ENCODE peak calls at places on chromosome 21, in eight cellular contexts. One of them, this sample, is unnamed.

GRCh38 chr21:32412162-32412997 is at the start of gene EVA1C:
- DNase-seq in stimulated activated CD8-positive, alpha-beta memory T cell treated with anti-CD3 and anti-CD28 coated beads, Interleukin-2, amount 100 ng/mL, for 1 hour: peak
- DNase-seq in NCI-H69: peak
- DNase-seq in stimulated activated CD4-positive, alpha-beta T cell treated with anti-CD3 and anti-CD28 coated beads, Interleukin-12 subunit alpha, Interleukin-12 subunit beta, amount 100 ng/mL, for 4 hours: peak
- DNase-seq in ecto neural progenitor cell: peak
- DNase-seq in right atrium auricular region: no peak
- DNase-seq in foreskin fibroblast: peak
- DNase-seq in stomach: peak
- DNase-seq in this sample: no peak

GRCh38 chr21:21111309-21111920 is 113.2 kb downstream of the NCAM2 start:
- DNase-seq in stimulated activated CD8-positive, alpha-beta memory T cell treated with anti-CD3 and anti-CD28 coated beads, Interleukin-2, amount 100 ng/mL, for 1 hour: no peak
- DNase-seq in NCI-H69: no peak
- DNase-seq in stimulated activated CD4-positive, alpha-beta T cell treated with anti-CD3 and anti-CD28 coated beads, Interleukin-12 subunit alpha, Interleukin-12 subunit beta, amount 100 ng/mL, for 4 hours: no peak
- DNase-seq in ecto neural progenitor cell: no peak
- DNase-seq in right atrium auricular region: no peak
- DNase-seq in foreskin fibroblast: no peak
- DNase-seq in stomach: no peak
- DNase-seq in this sample: no peak

GRCh38 chr21:29647353-29647781 is 292.4 kb downstream of the GRIK1 start:
- DNase-seq in stimulated activated CD8-positive, alpha-beta memory T cell treated with anti-CD3 and anti-CD28 coated beads, Interleukin-2, amount 100 ng/mL, for 1 hour: no peak
- DNase-seq in NCI-H69: no peak
- DNase-seq in stimulated activated CD4-positive, alpha-beta T cell treated with anti-CD3 and anti-CD28 coated beads, Interleukin-12 subunit alpha, Interleukin-12 subunit beta, amount 100 ng/mL, for 4 hours: no peak
- DNase-seq in ecto neural progenitor cell: no peak
- DNase-seq in right atrium auricular region: no peak
- DNase-seq in foreskin fibroblast: no peak
- DNase-seq in stomach: no peak
- DNase-seq in this sample: no peak

GRCh38 chr21:16070207-16070651 is 340.4 kb downstream of the USP25 start:
- DNase-seq in stimulated activated CD8-positive, alpha-beta memory T cell treated with anti-CD3 and anti-CD28 coated beads, Interleukin-2, amount 100 ng/mL, for 1 hour: no peak
- DNase-seq in NCI-H69: peak
- DNase-seq in stimulated activated CD4-positive, alpha-beta T cell treated with anti-CD3 and anti-CD28 coated beads, Interleukin-12 subunit alpha, Interleukin-12 subunit beta, amount 100 ng/mL, for 4 hours: no peak
- DNase-seq in ecto neural progenitor cell: no peak
- DNase-seq in right atrium auricular region: no peak
- DNase-seq in foreskin fibroblast: peak
- DNase-seq in stomach: no peak
- DNase-seq in this sample: no peak

GRCh38 chr21:46060596-46061061 is 37.3 kb upstream of the COL6A2 start:
- DNase-seq in stimulated activated CD8-positive, alpha-beta memory T cell treated with anti-CD3 and anti-CD28 coated beads, Interleukin-2, amount 100 ng/mL, for 1 hour: peak
- DNase-seq in NCI-H69: no peak
- DNase-seq in stimulated activated CD4-positive, alpha-beta T cell treated with anti-CD3 and anti-CD28 coated beads, Interleukin-12 subunit alpha, Interleukin-12 subunit beta, amount 100 ng/mL, for 4 hours: no peak
- DNase-seq in ecto neural progenitor cell: no peak
- DNase-seq in right atrium auricular region: peak
- DNase-seq in foreskin fibroblast: peak
- DNase-seq in stomach: peak
- DNase-seq in this sample: no peak

GRCh38 chr21:25953659-25954058 is 216.9 kb downstream of the APP start:
- DNase-seq in stimulated activated CD8-positive, alpha-beta memory T cell treated with anti-CD3 and anti-CD28 coated beads, Interleukin-2, amount 100 ng/mL, for 1 hour: no peak
- DNase-seq in NCI-H69: no peak
- DNase-seq in stimulated activated CD4-positive, alpha-beta T cell treated with anti-CD3 and anti-CD28 coated beads, Interleukin-12 subunit alpha, Interleukin-12 subunit beta, amount 100 ng/mL, for 4 hours: no peak
- DNase-seq in ecto neural progenitor cell: no peak
- DNase-seq in right atrium auricular region: no peak
- DNase-seq in foreskin fibroblast: peak
- DNase-seq in stomach: no peak
- DNase-seq in this sample: no peak

GRCh38 chr21:39004776-39005605 is 178.3 kb downstream of the PSMG1 start:
- DNase-seq in stimulated activated CD8-positive, alpha-beta memory T cell treated with anti-CD3 and anti-CD28 coated beads, Interleukin-2, amount 100 ng/mL, for 1 hour: no peak
- DNase-seq in NCI-H69: peak
- DNase-seq in stimulated activated CD4-positive, alpha-beta T cell treated with anti-CD3 and anti-CD28 coated beads, Interleukin-12 subunit alpha, Interleukin-12 subunit beta, amount 100 ng/mL, for 4 hours: no peak
- DNase-seq in ecto neural progenitor cell: no peak
- DNase-seq in right atrium auricular region: peak
- DNase-seq in foreskin fibroblast: peak
- DNase-seq in stomach: peak
- DNase-seq in this sample: no peak

GRCh38 chr21:16389622-16390021 is 659.8 kb downstream of the USP25 start:
- DNase-seq in stimulated activated CD8-positive, alpha-beta memory T cell treated with anti-CD3 and anti-CD28 coated beads, Interleukin-2, amount 100 ng/mL, for 1 hour: no peak
- DNase-seq in NCI-H69: no peak
- DNase-seq in stimulated activated CD4-positive, alpha-beta T cell treated with anti-CD3 and anti-CD28 coated beads, Interleukin-12 subunit alpha, Interleukin-12 subunit beta, amount 100 ng/mL, for 4 hours: no peak
- DNase-seq in ecto neural progenitor cell: no peak
- DNase-seq in right atrium auricular region: no peak
- DNase-seq in foreskin fibroblast: no peak
- DNase-seq in stomach: no peak
- DNase-seq in this sample: no peak

GRCh38 chr21:36388835-36389234 is 3.6 kb downstream of the CHAF1B start:
- DNase-seq in stimulated activated CD8-positive, alpha-beta memory T cell treated with anti-CD3 and anti-CD28 coated beads, Interleukin-2, amount 100 ng/mL, for 1 hour: no peak
- DNase-seq in NCI-H69: peak
- DNase-seq in stimulated activated CD4-positive, alpha-beta T cell treated with anti-CD3 and anti-CD28 coated beads, Interleukin-12 subunit alpha, Interleukin-12 subunit beta, amount 100 ng/mL, for 4 hours: no peak
- DNase-seq in ecto neural progenitor cell: peak
- DNase-seq in right atrium auricular region: no peak
- DNase-seq in foreskin fibroblast: peak
- DNase-seq in stomach: no peak
- DNase-seq in this sample: no peak

GRCh38 chr21:26148834-26149354 is 21.7 kb downstream of the APP start:
- DNase-seq in stimulated activated CD8-positive, alpha-beta memory T cell treated with anti-CD3 and anti-CD28 coated beads, Interleukin-2, amount 100 ng/mL, for 1 hour: no peak
- DNase-seq in NCI-H69: no peak
- DNase-seq in stimulated activated CD4-positive, alpha-beta T cell treated with anti-CD3 and anti-CD28 coated beads, Interleukin-12 subunit alpha, Interleukin-12 subunit beta, amount 100 ng/mL, for 4 hours: no peak
- DNase-seq in ecto neural progenitor cell: no peak
- DNase-seq in right atrium auricular region: no peak
- DNase-seq in foreskin fibroblast: peak
- DNase-seq in stomach: no peak
- DNase-seq in this sample: peak

GRCh38 chr21:26844258-26845065 is 747 bp downstream of the ADAMTS1 start:
- DNase-seq in stimulated activated CD8-positive, alpha-beta memory T cell treated with anti-CD3 and anti-CD28 coated beads, Interleukin-2, amount 100 ng/mL, for 1 hour: no peak
- DNase-seq in NCI-H69: peak
- DNase-seq in stimulated activated CD4-positive, alpha-beta T cell treated with anti-CD3 and anti-CD28 coated beads, Interleukin-12 subunit alpha, Interleukin-12 subunit beta, amount 100 ng/mL, for 4 hours: no peak
- DNase-seq in ecto neural progenitor cell: peak
- DNase-seq in right atrium auricular region: no peak
- DNase-seq in foreskin fibroblast: peak
- DNase-seq in stomach: no peak
- DNase-seq in this sample: no peak

GRCh38 chr21:41196990-41197389 is 29.0 kb downstream of the BACE2 start:
- DNase-seq in stimulated activated CD8-positive, alpha-beta memory T cell treated with anti-CD3 and anti-CD28 coated beads, Interleukin-2, amount 100 ng/mL, for 1 hour: no peak
- DNase-seq in NCI-H69: no peak
- DNase-seq in stimulated activated CD4-positive, alpha-beta T cell treated with anti-CD3 and anti-CD28 coated beads, Interleukin-12 subunit alpha, Interleukin-12 subunit beta, amount 100 ng/mL, for 4 hours: no peak
- DNase-seq in ecto neural progenitor cell: no peak
- DNase-seq in right atrium auricular region: no peak
- DNase-seq in foreskin fibroblast: no peak
- DNase-seq in stomach: no peak
- DNase-seq in this sample: no peak

GRCh38 chr21:34582506-34583150 is 32.3 kb downstream of the RCAN1 start:
- DNase-seq in stimulated activated CD8-positive, alpha-beta memory T cell treated with anti-CD3 and anti-CD28 coated beads, Interleukin-2, amount 100 ng/mL, for 1 hour: no peak
- DNase-seq in NCI-H69: peak
- DNase-seq in stimulated activated CD4-positive, alpha-beta T cell treated with anti-CD3 and anti-CD28 coated beads, Interleukin-12 subunit alpha, Interleukin-12 subunit beta, amount 100 ng/mL, for 4 hours: no peak
- DNase-seq in ecto neural progenitor cell: no peak
- DNase-seq in right atrium auricular region: no peak
- DNase-seq in foreskin fibroblast: peak
- DNase-seq in stomach: no peak
- DNase-seq in this sample: peak

GRCh38 chr21:45496151-45496967 is 45.9 kb downstream of the SLC19A1 start:
- DNase-seq in stimulated activated CD8-positive, alpha-beta memory T cell treated with anti-CD3 and anti-CD28 coated beads, Interleukin-2, amount 100 ng/mL, for 1 hour: no peak
- DNase-seq in NCI-H69: no peak
- DNase-seq in stimulated activated CD4-positive, alpha-beta T cell treated with anti-CD3 and anti-CD28 coated beads, Interleukin-12 subunit alpha, Interleukin-12 subunit beta, amount 100 ng/mL, for 4 hours: no peak
- DNase-seq in ecto neural progenitor cell: no peak
- DNase-seq in right atrium auricular region: no peak
- DNase-seq in foreskin fibroblast: no peak
- DNase-seq in stomach: no peak
- DNase-seq in this sample: no peak

GRCh38 chr21:36661511-36662309 is 37.2 kb upstream of the SIM2 start:
- DNase-seq in stimulated activated CD8-positive, alpha-beta memory T cell treated with anti-CD3 and anti-CD28 coated beads, Interleukin-2, amount 100 ng/mL, for 1 hour: no peak
- DNase-seq in NCI-H69: peak
- DNase-seq in stimulated activated CD4-positive, alpha-beta T cell treated with anti-CD3 and anti-CD28 coated beads, Interleukin-12 subunit alpha, Interleukin-12 subunit beta, amount 100 ng/mL, for 4 hours: no peak
- DNase-seq in ecto neural progenitor cell: no peak
- DNase-seq in right atrium auricular region: no peak
- DNase-seq in foreskin fibroblast: peak
- DNase-seq in stomach: peak
- DNase-seq in this sample: no peak

GRCh38 chr21:15966216-15966615 is 236.4 kb downstream of the USP25 start:
- DNase-seq in stimulated activated CD8-positive, alpha-beta memory T cell treated with anti-CD3 and anti-CD28 coated beads, Interleukin-2, amount 100 ng/mL, for 1 hour: no peak
- DNase-seq in NCI-H69: no peak
- DNase-seq in stimulated activated CD4-positive, alpha-beta T cell treated with anti-CD3 and anti-CD28 coated beads, Interleukin-12 subunit alpha, Interleukin-12 subunit beta, amount 100 ng/mL, for 4 hours: no peak
- DNase-seq in ecto neural progenitor cell: no peak
- DNase-seq in right atrium auricular region: no peak
- DNase-seq in foreskin fibroblast: no peak
- DNase-seq in stomach: no peak
- DNase-seq in this sample: no peak

This sample was measured in foreskin keratinocyte.